ENCODE peak calls at places on chromosomes 12 and 14, in five cellular contexts. One of them, this sample, is unnamed.
A peak's percentile ranks its signal among the peaks of the same experiment; 100 is the strongest.

GRCh38 chr14:105908481-105908911 is 382.1 kb downstream of the TMEM121 start:
- DNase-seq in choroid plexus epithelial cell: no peak
- DNase-seq in epithelial cell of proximal tubule: no peak
- DNase-seq in heart left ventricle: no peak
- DNase-seq in ascending aorta: no peak
- DNase-seq in this sample: no peak

GRCh38 chr12:2390133-2390532 is 337.3 kb downstream of the CACNA1C start:
- DNase-seq in heart left ventricle: no peak
- DNase-seq in ascending aorta: no peak
- DNase-seq in epithelial cell of proximal tubule: no peak
- DNase-seq in choroid plexus epithelial cell: no peak
- DNase-seq in this sample: no peak

GRCh38 chr12:23648546-23648945 is 300.9 kb downstream of the SOX5 start:
- DNase-seq in heart left ventricle: no peak
- DNase-seq in epithelial cell of proximal tubule: no peak
- DNase-seq in choroid plexus epithelial cell: no peak
- DNase-seq in ascending aorta: no peak
- DNase-seq in this sample: no peak

GRCh38 chr14:62269204-62269603 is 507.0 kb downstream of the SNAPC1 start:
- DNase-seq in choroid plexus epithelial cell: peak; percentile 2
- DNase-seq in ascending aorta: no peak
- DNase-seq in heart left ventricle: no peak
- DNase-seq in epithelial cell of proximal tubule: no peak
- DNase-seq in this sample: no peak

GRCh38 chr14:104689620-104690265 is 325 bp downstream of the INF2 start:
- DNase-seq in choroid plexus epithelial cell: no peak
- DNase-seq in heart left ventricle: no peak
- DNase-seq in epithelial cell of proximal tubule: no peak
- DNase-seq in ascending aorta: no peak
- DNase-seq in this sample: no peak

GRCh38 chr14:39447155-39447554 is 14.9 kb upstream of the FBXO33 start:
- DNase-seq in epithelial cell of proximal tubule: no peak
- DNase-seq in ascending aorta: no peak
- DNase-seq in heart left ventricle: no peak
- DNase-seq in choroid plexus epithelial cell: no peak
- DNase-seq in this sample: no peak

GRCh38 chr14:104355949-104356737 is 217.8 kb downstream of the KIF26A start:
- DNase-seq in ascending aorta: no peak
- DNase-seq in heart left ventricle: no peak
- DNase-seq in epithelial cell of proximal tubule: no peak
- DNase-seq in choroid plexus epithelial cell: no peak
- DNase-seq in this sample: no peak

GRCh38 chr12:121333747-121334146 is 18.5 kb downstream of the ANAPC5 start:
- DNase-seq in epithelial cell of proximal tubule: no peak
- DNase-seq in ascending aorta: no peak
- DNase-seq in heart left ventricle: no peak
- DNase-seq in choroid plexus epithelial cell: no peak
- DNase-seq in this sample: no peak

GRCh38 chr12:47990351-47991105 is 13.7 kb downstream of the COL2A1 start:
- DNase-seq in heart left ventricle: no peak
- DNase-seq in choroid plexus epithelial cell: peak; percentile 66
- DNase-seq in ascending aorta: no peak
- DNase-seq in epithelial cell of proximal tubule: no peak
- DNase-seq in this sample: no peak

GRCh38 chr12:50282581-50283229 is 615 bp downstream of the LIMA1 start:
- DNase-seq in epithelial cell of proximal tubule: no peak
- DNase-seq in ascending aorta: no peak
- DNase-seq in heart left ventricle: no peak
- DNase-seq in choroid plexus epithelial cell: peak; percentile 45
- DNase-seq in this sample: no peak

GRCh38 chr12:12582895-12583303 is 20.2 kb upstream of the DUSP16 start:
- DNase-seq in choroid plexus epithelial cell: peak; percentile 39
- DNase-seq in ascending aorta: no peak
- DNase-seq in epithelial cell of proximal tubule: no peak
- DNase-seq in heart left ventricle: no peak
- DNase-seq in this sample: no peak

GRCh38 chr12:133108150-133108549 is 21.9 kb downstream of the ZNF891 start:
- DNase-seq in epithelial cell of proximal tubule: no peak
- DNase-seq in ascending aorta: no peak
- DNase-seq in heart left ventricle: no peak
- DNase-seq in choroid plexus epithelial cell: no peak
- DNase-seq in this sample: no peak

GRCh38 chr12:92068441-92068840 is 77.2 kb downstream of the BTG1 start:
- DNase-seq in epithelial cell of proximal tubule: no peak
- DNase-seq in choroid plexus epithelial cell: peak; percentile 51
- DNase-seq in ascending aorta: no peak
- DNase-seq in heart left ventricle: no peak
- DNase-seq in this sample: no peak

GRCh38 chr14:42192659-42193425 is 586.2 kb downstream of the LRFN5 start:
- DNase-seq in choroid plexus epithelial cell: peak; percentile 82
- DNase-seq in ascending aorta: no peak
- DNase-seq in heart left ventricle: no peak
- DNase-seq in epithelial cell of proximal tubule: peak; percentile 52
- DNase-seq in this sample: no peak

GRCh38 chr12:107992870-107993451 is 136.1 kb upstream of the WSCD2 start:
- DNase-seq in ascending aorta: no peak
- DNase-seq in heart left ventricle: no peak
- DNase-seq in choroid plexus epithelial cell: peak; percentile 71
- DNase-seq in epithelial cell of proximal tubule: no peak
- DNase-seq in this sample: peak; percentile 9
- TF ChIP-seq CTCF in ascending aorta: peak; percentile 19
- TF ChIP-seq CTCF in heart left ventricle: peak; percentile 15
- TF ChIP-seq CTCF in choroid plexus epithelial cell: peak; percentile 74
- TF ChIP-seq CTCF in epithelial cell of proximal tubule: peak; percentile 64
- TF ChIP-seq CTCF in this sample: peak; percentile 58

GRCh38 chr12:93740721-93741120 is 63.5 kb downstream of the CRADD start:
- DNase-seq in epithelial cell of proximal tubule: peak; percentile 30
- DNase-seq in heart left ventricle: no peak
- DNase-seq in ascending aorta: no peak
- DNase-seq in choroid plexus epithelial cell: peak; percentile 63
- DNase-seq in this sample: no peak
- TF ChIP-seq CTCF in epithelial cell of proximal tubule: no peak
- TF ChIP-seq CTCF in heart left ventricle: no peak
- TF ChIP-seq CTCF in ascending aorta: no peak
- TF ChIP-seq CTCF in choroid plexus epithelial cell: no peak
- TF ChIP-seq CTCF in this sample: no peak

DNA sequence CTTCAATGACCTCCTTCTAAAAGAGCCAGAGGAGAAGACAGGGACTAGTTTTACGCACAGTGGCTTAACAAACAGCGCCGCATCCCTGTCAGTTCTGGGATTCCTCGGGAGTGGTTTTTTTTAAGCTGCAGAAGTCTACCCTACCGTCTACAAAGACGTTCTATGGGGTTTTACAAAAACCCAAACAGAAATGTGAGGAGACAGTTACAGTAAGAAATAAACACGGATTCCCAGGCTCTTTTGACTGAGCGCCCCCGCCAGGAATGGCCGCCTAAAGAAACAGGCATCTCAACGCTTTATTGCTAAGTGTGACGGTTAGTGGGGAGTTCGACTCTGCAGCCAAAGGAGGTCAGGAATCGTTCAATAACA is 484 bp downstream of the ALKBH1 start:
- DNase-seq in ascending aorta: no peak
- DNase-seq in choroid plexus epithelial cell: peak; percentile 70
- DNase-seq in epithelial cell of proximal tubule: no peak
- DNase-seq in heart left ventricle: peak; percentile 13
- DNase-seq in this sample: no peak
- TF ChIP-seq CTCF in ascending aorta: no peak
- TF ChIP-seq CTCF in choroid plexus epithelial cell: peak; percentile 68
- TF ChIP-seq CTCF in epithelial cell of proximal tubule: peak; percentile 55
- TF ChIP-seq CTCF in heart left ventricle: peak; percentile 6
- TF ChIP-seq CTCF in this sample: peak; percentile 51

GRCh38 chr14:50381008-50381407 is 15.7 kb downstream of the CDKL1 start:
- DNase-seq in ascending aorta: no peak
- DNase-seq in epithelial cell of proximal tubule: no peak
- DNase-seq in choroid plexus epithelial cell: no peak
- DNase-seq in heart left ventricle: no peak
- DNase-seq in this sample: no peak

GRCh38 chr14:50381823-50382287 is 14.8 kb downstream of the CDKL1 start:
- DNase-seq in heart left ventricle: no peak
- DNase-seq in choroid plexus epithelial cell: no peak
- DNase-seq in ascending aorta: no peak
- DNase-seq in epithelial cell of proximal tubule: peak; percentile 64
- DNase-seq in this sample: no peak

GRCh38 chr14:50380455-50380854 is 16.2 kb downstream of the CDKL1 start:
- DNase-seq in heart left ventricle: no peak
- DNase-seq in ascending aorta: no peak
- DNase-seq in choroid plexus epithelial cell: no peak
- DNase-seq in epithelial cell of proximal tubule: no peak
- DNase-seq in this sample: no peak

GRCh38 chr14:50387543-50387942 is 9.1 kb downstream of the CDKL1 start:
- DNase-seq in ascending aorta: no peak
- DNase-seq in heart left ventricle: no peak
- DNase-seq in epithelial cell of proximal tubule: no peak
- DNase-seq in choroid plexus epithelial cell: no peak
- DNase-seq in this sample: no peak

DNA sequence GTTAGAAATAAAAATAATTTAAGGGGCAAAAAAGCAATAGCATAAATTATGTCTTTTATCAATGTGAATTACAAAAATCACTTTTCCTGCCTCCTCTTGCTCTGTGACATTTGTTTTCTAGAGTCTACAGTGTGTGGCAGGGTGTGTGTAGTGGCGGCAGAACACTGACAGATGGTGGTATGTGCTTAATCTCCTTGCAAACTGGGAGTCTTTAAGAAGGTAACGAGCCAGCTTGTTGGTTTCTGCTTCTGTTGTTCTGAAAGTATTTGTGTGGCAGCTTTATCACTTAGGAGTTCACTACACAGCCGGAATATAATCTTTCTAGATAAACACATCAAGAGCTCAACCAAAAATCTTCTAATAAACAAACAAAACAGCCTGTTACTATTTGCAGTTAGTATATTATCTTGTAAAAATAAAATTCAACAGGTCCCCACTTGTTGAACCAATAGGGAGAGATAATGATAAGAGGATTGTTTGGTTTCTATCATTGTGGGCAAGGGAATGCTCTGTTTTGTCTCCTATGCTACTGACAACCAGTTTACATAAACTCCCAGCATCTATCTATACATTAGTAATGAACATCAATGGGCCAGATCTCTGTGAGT is 13.0 kb downstream of the CDKL1 start:
- DNase-seq in epithelial cell of proximal tubule: no peak
- DNase-seq in choroid plexus epithelial cell: peak; percentile 41
- DNase-seq in heart left ventricle: no peak
- DNase-seq in ascending aorta: no peak
- DNase-seq in this sample: no peak
- TF ChIP-seq CTCF in epithelial cell of proximal tubule: no peak
- TF ChIP-seq CTCF in choroid plexus epithelial cell: peak; percentile 30
- TF ChIP-seq CTCF in heart left ventricle: no peak
- TF ChIP-seq CTCF in ascending aorta: no peak
- TF ChIP-seq CTCF in this sample: no peak

DNA sequence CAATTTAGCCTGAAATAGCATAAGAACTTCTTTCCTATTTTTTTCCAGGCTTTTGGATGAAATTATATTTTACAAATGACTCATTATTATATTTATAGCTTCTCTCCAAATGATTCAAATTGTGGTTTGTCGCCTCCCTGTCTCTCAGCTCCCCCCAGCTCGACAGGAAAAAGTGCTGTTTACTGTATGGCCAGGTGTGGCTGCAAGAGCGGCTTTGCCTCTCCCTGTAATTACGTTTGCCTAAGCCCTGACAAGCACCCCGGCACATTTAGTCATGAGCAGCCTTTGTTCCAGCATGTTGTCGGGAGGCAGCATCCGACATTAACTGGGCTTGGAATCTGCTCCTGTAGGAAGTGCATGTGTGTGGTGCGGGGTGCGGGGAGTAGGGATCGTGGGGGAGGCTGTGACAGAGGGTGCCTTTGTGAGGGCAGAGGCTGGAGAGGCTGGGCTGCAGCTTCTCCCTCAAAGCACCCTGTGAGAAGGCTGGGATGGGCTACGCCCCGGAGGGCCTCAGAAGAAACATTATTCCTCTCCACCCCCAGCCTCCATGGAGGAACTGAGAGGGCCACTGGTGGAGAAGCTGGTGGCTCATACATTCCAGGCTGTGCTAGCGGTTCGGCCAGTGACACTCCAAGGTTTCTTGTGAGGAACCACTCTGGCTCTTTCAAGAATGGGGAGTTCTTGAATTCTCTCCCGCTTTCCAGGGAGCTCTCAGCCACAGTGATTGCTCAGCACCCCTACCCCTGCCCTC is 42.1 kb upstream of the CTDSP2 start:
- DNase-seq in ascending aorta: no peak
- DNase-seq in choroid plexus epithelial cell: peak; percentile 45
- DNase-seq in heart left ventricle: no peak
- DNase-seq in epithelial cell of proximal tubule: no peak
- DNase-seq in this sample: peak; percentile 91
- TF ChIP-seq CTCF in ascending aorta: no peak
- TF ChIP-seq CTCF in choroid plexus epithelial cell: no peak
- TF ChIP-seq CTCF in heart left ventricle: no peak
- TF ChIP-seq CTCF in epithelial cell of proximal tubule: no peak
- TF ChIP-seq CTCF in this sample: peak; percentile 8

This sample was measured in keratinocyte.